ENCODE peak calls at places on chromosomes 1 and 21, in nine cellular contexts. A is spleen; H is stimulated activated CD4-positive, alpha-beta T cell treated with anti-CD3 and anti-CD28 coated beads, TNF-alpha, amount 100 ng/mL, for 4 hours; B is heart left ventricle; L is fibroblast of mammary gland; O is endothelial cell of umbilical vein; T is T-cell; Z is iris pigment epithelial cell; U is GM12864. Q is an unnamed sample.
A peak's percentile ranks its signal among the peaks of the same experiment; 100 is the strongest.

GRCh38 chr21:32771134-32771523 is 426 bp downstream of the PAXBP1 start:
- DNase-seq in Z (peak; percentile 71), T (peak; percentile 26), B (peak; percentile 69), A (peak; percentile 93), U (no peak), H (no peak), L (peak; percentile 62), O (no peak), Q (peak; percentile 46)

GRCh38 chr1:55259906-55260608 is 44.9 kb upstream of the USP24 start:
- DNase-seq in Z (no peak), O (no peak), H (no peak), L (no peak), U (peak; percentile 54), T (no peak), B (no peak), A (peak; percentile 81), Q (no peak)

GRCh38 chr1:8116892-8117262 is 90.8 kb upstream of the ERRFI1 start:
- DNase-seq in B (peak; percentile 81), H (no peak), O (peak; percentile 82), L (peak; percentile 93), A (no peak), U (no peak), T (no peak), Z (peak; percentile 89), Q (peak; percentile 85)

GRCh38 chr1:244941121-244941520 is 76.8 kb upstream of the HNRNPU start:
- DNase-seq in L (no peak), T (no peak), A (no peak), B (no peak), U (peak; percentile 75), H (no peak), O (no peak), Z (no peak), Q (no peak)

GRCh38 chr1:19505694-19506457 is 20.5 kb upstream of the CAPZB start:
- DNase-seq in H (no peak), O (no peak), T (no peak), L (no peak), Z (no peak), U (no peak), A (no peak), B (peak; percentile 61), Q (no peak)

GRCh38 chr21:39048574-39048973 is 134.7 kb downstream of the PSMG1 start:
- DNase-seq in B (no peak), O (no peak), Z (peak; percentile 75), L (peak; percentile 74), U (no peak), A (no peak), H (no peak), T (no peak), Q (peak; percentile 65)

GRCh38 chr1:200379431-200379755 is 30.4 kb downstream of the ZNF281 start:
- DNase-seq in Z (peak; percentile 86), T (no peak), A (no peak), H (no peak), U (no peak), L (peak; percentile 98), B (no peak), O (no peak), Q (peak; percentile 95)

GRCh38 chr1:157170677-157171515 is 32.7 kb upstream of the ETV3 start:
- DNase-seq in U (no peak), B (no peak), L (peak; percentile 26), O (peak; percentile 32), Z (peak; percentile 11), H (peak; percentile 8), T (no peak), A (no peak), Q (no peak)

GRCh38 chr1:27015260-27015659 is 2.6 kb upstream of the TENT5B start:
- DNase-seq in T (no peak), H (no peak), U (no peak), A (no peak), L (no peak), B (no peak), Z (no peak), O (no peak), Q (no peak)

GRCh38 chr1:112337028-112337531 is 58.9 kb upstream of the CTTNBP2NL start:
- DNase-seq in U (no peak), T (no peak), B (peak; percentile 66), H (no peak), L (peak; percentile 56), A (no peak), O (peak; percentile 56), Z (peak; percentile 45), Q (no peak)

GRCh38 chr1:157162345-157162744 is 24.1 kb upstream of the ETV3 start:
- DNase-seq in T (no peak), A (no peak), Z (no peak), L (no peak), O (no peak), H (no peak), U (no peak), B (no peak), Q (no peak)

GRCh38 chr1:241323510-241323909 is 33.5 kb downstream of the RGS7 start:
- DNase-seq in U (no peak), A (no peak), O (peak; percentile 32), T (no peak), H (no peak), L (peak; percentile 56), Z (peak; percentile 48), B (peak; percentile 22), Q (peak; percentile 6)

GRCh38 chr1:28147264-28148094 is 29.0 kb downstream of the PTAFR start:
- DNase-seq in U (no peak), B (no peak), A (peak; percentile 49), O (no peak), L (no peak), T (no peak), H (no peak), Z (no peak), Q (no peak)

GRCh38 chr1:218642033-218642954 is 297.2 kb downstream of the TGFB2 start:
- DNase-seq in A (no peak), U (no peak), B (no peak), H (no peak), T (no peak), L (peak; percentile 19), O (no peak), Z (peak; percentile 72), Q (no peak)

GRCh38 chr21:45459171-45460010 is 54.4 kb downstream of the COL18A1 start:
- DNase-seq in U (no peak), Z (no peak), A (peak; percentile 54), H (no peak), O (no peak), B (peak; percentile 13), L (no peak), T (no peak), Q (no peak)

GRCh38 chr21:44914176-44914874 is 6.4 kb downstream of the ITGB2 start:
- DNase-seq in Z (no peak), L (no peak), T (peak; percentile 49), O (no peak), A (peak; percentile 96), B (peak; percentile 56), H (no peak), U (no peak), Q (no peak)

GRCh38 chr21:38538353-38538752 is 40.1 kb upstream of the ERG start:
- DNase-seq in O (peak; percentile 12), L (no peak), T (no peak), U (no peak), B (no peak), H (no peak), A (no peak), Z (no peak), Q (no peak)

GRCh38 chr1:209645574-209646452 is 6.4 kb downstream of the LAMB3 start:
- DNase-seq in O (no peak), B (peak; percentile 54), A (no peak), T (no peak), H (no peak), Z (no peak), L (no peak), U (no peak), Q (no peak)

GRCh38 chr1:201709564-201710295 is 119.2 kb upstream of the IPO9 start:
- DNase-seq in Z (peak; percentile 59), B (peak; percentile 86), U (no peak), H (peak; percentile 18), O (peak; percentile 67), L (peak; percentile 67), A (peak; percentile 89), T (peak; percentile 28), Q (peak; percentile 69)

GRCh38 chr1:234186037-234186688 is 187.1 kb upstream of the COA6 start:
- DNase-seq in O (no peak), Z (peak; percentile 60), U (no peak), H (no peak), B (no peak), T (no peak), A (no peak), L (peak; percentile 10), Q (peak; percentile 97)

GRCh38 chr1:201254625-201255469 is 28.5 kb upstream of the PKP1 start:
- DNase-seq in U (no peak), B (peak; percentile 44), H (peak; percentile 30), Z (peak; percentile 11), T (peak; percentile 29), O (peak; percentile 33), A (peak; percentile 88), L (peak; percentile 29), Q (no peak)

GRCh38 chr1:179046808-179047636 is 21.3 kb downstream of the FAM20B start:
- DNase-seq in L (no peak), B (no peak), O (no peak), H (no peak), A (no peak), Z (peak; percentile 17), T (no peak), U (no peak), Q (no peak)

GRCh38 chr1:59025898-59026426 is 242.1 kb upstream of the JUN start:
- DNase-seq in L (peak; percentile 66), A (no peak), Z (peak; percentile 45), B (no peak), H (no peak), O (no peak), T (no peak), U (peak; percentile 89), Q (peak; percentile 83)

GRCh38 chr21:35007348-35007747 is 41.8 kb downstream of the RUNX1 start:
- DNase-seq in B (no peak), O (no peak), U (no peak), L (no peak), H (no peak), A (no peak), Z (no peak), T (no peak), Q (no peak)

GRCh38 chr1:173023343-173023742 is 27.4 kb downstream of the TNFSF18 start:
- DNase-seq in U (no peak), Z (peak; percentile 50), A (no peak), T (no peak), H (no peak), O (no peak), L (peak; percentile 27), B (no peak), Q (no peak)

GRCh38 chr1:62180649-62181048 is 14.0 kb upstream of the L1TD1 start:
- DNase-seq in A (no peak), B (no peak), H (no peak), T (no peak), O (no peak), U (no peak), L (no peak), Z (no peak), Q (no peak)

GRCh38 chr1:224114787-224115175 is 870 bp downstream of the FBXO28 start:
- DNase-seq in O (peak; percentile 24), H (no peak), L (peak; percentile 22), A (no peak), T (no peak), U (no peak), Z (peak; percentile 20), B (no peak), Q (no peak)

GRCh38 chr1:214862421-214862820 is 220.1 kb upstream of the KCNK2 start:
- DNase-seq in H (no peak), B (no peak), U (no peak), A (no peak), T (no peak), O (no peak), L (peak; percentile 64), Z (peak; percentile 73), Q (peak; percentile 44)

GRCh38 chr1:79839882-79840281 is 833.4 kb upstream of the ADGRL4 start:
- DNase-seq in H (no peak), O (no peak), Z (no peak), T (no peak), A (no peak), U (no peak), L (no peak), B (no peak), Q (no peak)

GRCh38 chr1:190000365-190000872 is 477.2 kb downstream of the BRINP3 start:
- DNase-seq in O (no peak), U (no peak), L (no peak), T (no peak), H (no peak), B (no peak), A (no peak), Z (peak; percentile 71), Q (peak; percentile 34)

GRCh38 chr1:161098161-161099068 is at the start of gene KLHDC9:
- DNase-seq in L (peak; percentile 66), H (no peak), B (peak; percentile 88), Z (peak; percentile 76), A (peak; percentile 94), O (peak; percentile 79), U (peak; percentile 87), T (peak; percentile 39), Q (peak; percentile 78)